ENCODE peak calls at places on chromosomes 7 and 10, in five cellular contexts. K is IMR-90, Q is H9, U is neuronal stem cell, N is mesenchymal stem cell. X is an unnamed sample.

GRCh38 chr7:68438016-68438415 is 1160.3 kb upstream of the AUTS2 start:
- DNase-seq in K (no peak), U (no peak), Q (no peak), N (no peak), X (no peak)

GRCh38 chr7:100602889-100603696 is 930 bp downstream of the PCOLCE start:
- DNase-seq in K (peak; percentile 82), N (peak; percentile 72), Q (peak; percentile 92), U (no peak), X (peak; percentile 4)

GRCh38 chr7:51123322-51124021 is 193.1 kb downstream of the COBL start:
- DNase-seq in K (peak; percentile 79), N (peak; percentile 38), Q (no peak), U (no peak), X (peak; percentile 89)

GRCh38 chr7:8442814-8443304 is 9.4 kb downstream of the NXPH1 start:
- DNase-seq in N (peak; percentile 62), K (no peak), U (peak; percentile 87), Q (peak; percentile 90), X (peak; percentile 16)

GRCh38 chr10:122249991-122250750 is 20.9 kb upstream of the BTBD16 start:
- DNase-seq in U (no peak), K (no peak), Q (no peak), N (no peak), X (no peak)

GRCh38 chr7:68364871-68365625 is 1233.2 kb upstream of the AUTS2 start:
- DNase-seq in K (no peak), N (no peak), U (no peak), Q (no peak), X (no peak)

GRCh38 chr7:95993420-95993819 is 221.1 kb downstream of the DYNC1I1 start:
- DNase-seq in K (no peak), Q (no peak), N (no peak), U (no peak), X (no peak)

GRCh38 chr7:19023477-19023876 is 94.0 kb downstream of the TWIST1 start:
- DNase-seq in N (no peak), Q (no peak), U (no peak), K (no peak), X (no peak)

GRCh38 chr10:110076559-110077318 is 69.0 kb downstream of the ADD3 start:
- DNase-seq in Q (no peak), N (peak; percentile 88), U (no peak), K (peak; percentile 68), X (peak; percentile 6)

GRCh38 chr10:113131611-113132330 is 181.7 kb downstream of the TCF7L2 start:
- DNase-seq in K (peak; percentile 80), N (peak; percentile 78), Q (no peak), U (no peak), X (peak; percentile 96)

GRCh38 chr10:1368772-1369171 is 312.6 kb downstream of the WDR37 start:
- DNase-seq in U (peak; percentile 41), Q (peak; percentile 78), K (no peak), N (peak; percentile 17), X (no peak)

GRCh38 chr7:25619963-25620799 is 391.9 kb upstream of the NPVF start:
- DNase-seq in U (no peak), K (no peak), Q (no peak), N (peak; percentile 44), X (no peak)

GRCh38 chr10:22475857-22476600 is 130.7 kb downstream of the SPAG6 start:
- DNase-seq in N (peak; percentile 23), U (peak; percentile 48), K (no peak), Q (peak; percentile 53), X (peak; percentile 16)

GRCh38 chr10:3136763-3137611 is 35.6 kb downstream of the PITRM1 start:
- DNase-seq in N (no peak), K (peak; percentile 37), Q (no peak), U (no peak), X (no peak)

GRCh38 chr7:51350195-51350896 is 33.7 kb upstream of the COBL start:
- DNase-seq in U (no peak), K (no peak), N (peak; percentile 24), Q (no peak), X (peak; percentile 40)

GRCh38 chr7:116182023-116182422 is 28.3 kb upstream of the TES start:
- DNase-seq in N (no peak), U (no peak), Q (no peak), K (no peak), X (peak; percentile 19)

GRCh38 chr7:155610633-155611193 is 33.7 kb upstream of the RBM33 start:
- DNase-seq in Q (no peak), U (no peak), K (no peak), N (no peak), X (no peak)

GRCh38 chr10:26806557-26806956 is 54.2 kb downstream of the ABI1 start:
- DNase-seq in U (no peak), N (no peak), Q (no peak), K (no peak), X (no peak)

GRCh38 chr10:1381339-1381738 is 325.2 kb downstream of the WDR37 start:
- DNase-seq in Q (peak; percentile 27), K (no peak), U (no peak), N (no peak), X (no peak)

GRCh38 chr10:124742418-124743187 is 1.6 kb downstream of the FAM53B start:
- DNase-seq in K (no peak), U (no peak), Q (no peak), N (peak; percentile 56), X (peak; percentile 41)

GRCh38 chr10:63260860-63261251 is 127.7 kb downstream of the NRBF2 start:
- DNase-seq in K (no peak), N (no peak), Q (no peak), U (no peak), X (no peak)

GRCh38 chr7:42208586-42208985 is 28.4 kb downstream of the GLI3 start:
- DNase-seq in U (no peak), N (no peak), K (no peak), Q (no peak), X (no peak)

GRCh38 chr10:70619271-70620019 is 16.9 kb upstream of the PRF1 start:
- DNase-seq in K (peak; percentile 29), N (peak; percentile 35), U (no peak), Q (no peak), X (peak; percentile 38)

GRCh38 chr10:17213646-17214349 is 12.3 kb upstream of the TRDMT1 start:
- DNase-seq in K (peak; percentile 83), U (no peak), Q (no peak), N (peak; percentile 51), X (no peak)

GRCh38 chr7:37908221-37908788 is 8.3 kb downstream of the SFRP4 start:
- DNase-seq in K (peak; percentile 26), Q (no peak), U (no peak), N (no peak), X (no peak)

GRCh38 chr10:88205842-88206446 is 342.5 kb downstream of the PTEN start:
- DNase-seq in Q (no peak), N (no peak), K (no peak), U (no peak), X (no peak)

GRCh38 chr7:29194206-29194593 is 375 bp upstream of the CHN2 start:
- DNase-seq in U (no peak), Q (peak; percentile 43), N (peak; percentile 9), K (no peak), X (no peak)

GRCh38 chr10:100790761-100791208 is 45.4 kb downstream of the PAX2 start:
- DNase-seq in K (no peak), N (no peak), Q (no peak), U (no peak), X (no peak)

GRCh38 chr10:100792544-100792943 is 47.2 kb downstream of the PAX2 start:
- DNase-seq in N (no peak), K (no peak), U (no peak), Q (no peak), X (no peak)

GRCh38 chr10:100788027-100788900 is 42.9 kb downstream of the PAX2 start:
- DNase-seq in U (no peak), K (no peak), N (no peak), Q (peak; percentile 62), X (no peak)

GRCh38 chr10:100793055-100793454 is 47.7 kb downstream of the PAX2 start:
- DNase-seq in K (no peak), N (no peak), U (no peak), Q (no peak), X (no peak)

DNA sequence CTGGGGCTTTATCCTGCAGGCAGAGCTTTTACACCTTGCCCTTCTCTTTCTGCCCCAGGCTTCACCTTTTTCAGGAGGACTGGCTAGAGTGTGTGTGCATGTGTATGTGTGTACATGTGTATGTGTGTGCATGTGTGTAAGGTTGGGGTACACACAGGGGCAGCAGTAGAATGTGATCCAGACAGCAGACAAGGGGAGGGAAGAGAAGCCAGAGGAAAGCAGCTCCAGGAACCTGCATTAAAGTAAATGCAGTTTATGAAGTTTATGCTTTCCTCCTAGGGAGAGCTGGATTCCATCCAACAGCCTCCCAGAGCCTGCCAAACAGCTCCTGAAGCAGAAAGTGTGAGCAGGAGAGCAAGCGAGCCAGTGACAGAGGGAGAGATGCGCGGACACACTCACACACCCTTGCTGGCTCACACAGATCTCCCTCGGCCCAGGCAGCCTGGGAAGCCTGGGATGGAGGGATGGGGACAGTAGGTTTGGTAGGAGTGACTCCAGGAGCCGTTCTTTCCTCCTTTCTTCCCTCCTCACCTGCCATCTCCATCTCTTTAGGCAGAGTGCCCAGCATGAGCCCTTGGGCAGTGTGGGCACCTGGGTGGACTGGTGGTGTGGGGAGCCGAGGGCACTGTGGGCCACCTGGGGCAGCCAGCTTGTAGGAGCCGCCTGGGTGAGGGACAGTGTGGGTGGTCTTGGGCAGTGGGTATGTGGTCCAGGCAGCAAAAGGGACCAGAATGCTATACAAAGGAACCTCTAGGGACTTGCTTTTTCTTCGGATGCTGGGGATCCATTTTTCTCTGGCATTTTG is 46.1 kb downstream of the PAX2 start:
- DNase-seq in U (no peak), Q (no peak), K (no peak), N (no peak), X (no peak)
- H4K91ac ChIP-seq in U (no peak overlapping the region), Q (no peak overlapping the region), K (no peak overlapping the region), N (no peak overlapping the region), X (no peak overlapping the region)

GRCh38 chr10:133161486-133162051 is 1.6 kb downstream of the KNDC1 start:
- DNase-seq in K (no peak), N (no peak), Q (no peak), U (no peak), X (peak; percentile 12)
- H4K91ac ChIP-seq in K (no peak overlapping the region), N (no peak overlapping the region), Q (no peak overlapping the region), U (no peak overlapping the region), X (no peak overlapping the region)

GRCh38 chr7:105691029-105691691 is 109.9 kb upstream of the EFCAB10 start:
- DNase-seq in Q (peak; percentile 42), U (no peak), N (peak; percentile 93), K (peak; percentile 65), X (peak; percentile 11)
- H4K91ac ChIP-seq in Q (no peak overlapping the region), U (no peak overlapping the region), N (peak overlapping the region; percentile 25), K (peak overlapping the region; percentile 47), X (no peak overlapping the region)

DNA sequence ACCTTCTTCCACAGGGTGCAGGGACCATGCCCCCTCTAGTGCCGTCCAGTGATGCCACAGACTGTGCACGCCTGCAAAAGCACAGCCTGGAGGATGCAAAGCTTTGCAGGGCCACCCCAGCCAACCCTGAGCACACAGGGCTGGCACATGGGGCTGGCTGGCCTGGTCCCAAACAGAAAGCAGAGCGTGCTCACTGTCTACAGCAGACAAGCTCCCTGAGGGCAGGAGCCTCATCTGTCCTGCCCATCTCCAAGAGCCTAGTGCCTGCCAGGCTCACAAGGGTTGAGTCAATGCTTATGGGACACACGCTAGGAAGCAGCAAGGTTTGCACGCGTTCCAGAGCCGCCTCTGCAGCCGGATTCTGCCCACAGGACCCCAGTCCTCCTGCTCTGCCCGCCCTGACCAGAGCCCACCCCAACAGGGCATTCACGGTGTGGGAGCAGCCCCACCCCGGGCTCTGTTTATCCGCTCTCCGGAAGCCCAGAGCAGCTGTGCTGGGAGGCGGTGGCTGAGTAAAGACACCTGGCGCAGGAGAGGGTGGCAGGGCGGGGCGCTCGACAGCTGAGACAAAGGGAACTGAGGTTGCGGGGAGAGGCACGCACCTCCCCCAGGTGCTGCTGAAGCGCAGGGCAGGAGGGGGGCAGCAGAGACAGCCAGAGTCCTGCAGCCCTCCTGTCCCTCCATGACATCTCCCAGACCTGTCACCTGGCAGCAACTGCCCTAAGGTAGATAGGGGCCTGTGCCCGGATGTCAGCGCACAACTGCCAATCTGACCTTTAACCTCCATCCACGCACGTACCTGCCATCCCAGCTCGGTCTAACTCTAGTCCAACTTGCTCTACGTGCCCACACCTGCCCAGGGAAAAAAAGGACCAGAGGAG is 4.3 kb downstream of the KCNH2 start:
- DNase-seq in N (no peak), K (no peak), U (no peak), Q (peak; percentile 73), X (no peak)
- H4K91ac ChIP-seq in N (no peak overlapping the region), K (no peak overlapping the region), U (no peak overlapping the region), Q (no peak overlapping the region), X (no peak overlapping the region)

X was measured in trophoblast cell.